ENCODE peak calls at places on chromosomes 16 and 17, in eight cellular contexts. One of them, this sample, is unnamed.

GRCh38 chr16:82855471-82855870 is 228.7 kb downstream of the CDH13 start:
- DNase-seq in NCI-H1694: no peak
- DNase-seq in HAP-1: no peak
- DNase-seq in thoracic aorta: no peak
- DNase-seq in breast epithelium: no peak
- DNase-seq in SW 1271: no peak
- DNase-seq in ACHN: no peak
- DNase-seq in fibroblast of the aortic adventitia: peak
- DNase-seq in this sample: no peak

GRCh38 chr17:63399316-63399715 is 46.8 kb downstream of the CYB561 start:
- DNase-seq in NCI-H1694: no peak
- DNase-seq in HAP-1: no peak
- DNase-seq in thoracic aorta: no peak
- DNase-seq in breast epithelium: no peak
- DNase-seq in SW 1271: no peak
- DNase-seq in ACHN: no peak
- DNase-seq in fibroblast of the aortic adventitia: peak
- DNase-seq in this sample: no peak

GRCh38 chr17:15470536-15470935 is 3.1 kb upstream of the CDRT4 start:
- DNase-seq in NCI-H1694: no peak
- DNase-seq in HAP-1: no peak
- DNase-seq in thoracic aorta: no peak
- DNase-seq in breast epithelium: no peak
- DNase-seq in SW 1271: no peak
- DNase-seq in ACHN: no peak
- DNase-seq in fibroblast of the aortic adventitia: no peak
- DNase-seq in this sample: no peak

GRCh38 chr16:51637744-51638100 is 486.7 kb upstream of the SALL1 start:
- DNase-seq in NCI-H1694: peak
- DNase-seq in HAP-1: peak
- DNase-seq in thoracic aorta: no peak
- DNase-seq in breast epithelium: no peak
- DNase-seq in SW 1271: no peak
- DNase-seq in ACHN: no peak
- DNase-seq in fibroblast of the aortic adventitia: peak
- DNase-seq in this sample: no peak

GRCh38 chr17:7523033-7523432 is 25.8 kb upstream of the TNFSF12 start:
- DNase-seq in NCI-H1694: no peak
- DNase-seq in HAP-1: peak
- DNase-seq in thoracic aorta: no peak
- DNase-seq in breast epithelium: no peak
- DNase-seq in SW 1271: peak
- DNase-seq in ACHN: no peak
- DNase-seq in fibroblast of the aortic adventitia: peak
- DNase-seq in this sample: peak

GRCh38 chr17:77827039-77827438 is 131.5 kb upstream of the TNRC6C start:
- DNase-seq in NCI-H1694: no peak
- DNase-seq in HAP-1: no peak
- DNase-seq in thoracic aorta: no peak
- DNase-seq in breast epithelium: no peak
- DNase-seq in SW 1271: no peak
- DNase-seq in ACHN: no peak
- DNase-seq in fibroblast of the aortic adventitia: no peak
- DNase-seq in this sample: no peak

GRCh38 chr16:8831450-8832382 is 34.1 kb downstream of the PMM2 start:
- DNase-seq in NCI-H1694: no peak
- DNase-seq in HAP-1: peak
- DNase-seq in thoracic aorta: no peak
- DNase-seq in breast epithelium: no peak
- DNase-seq in SW 1271: no peak
- DNase-seq in ACHN: no peak
- DNase-seq in fibroblast of the aortic adventitia: no peak
- DNase-seq in this sample: no peak

GRCh38 chr16:87012954-87013938 is 303.9 kb downstream of the C16orf95 start:
- DNase-seq in NCI-H1694: no peak
- DNase-seq in HAP-1: no peak
- DNase-seq in thoracic aorta: no peak
- DNase-seq in breast epithelium: no peak
- DNase-seq in SW 1271: no peak
- DNase-seq in ACHN: no peak
- DNase-seq in fibroblast of the aortic adventitia: no peak
- DNase-seq in this sample: no peak

GRCh38 chr17:28573966-28574480 is 2.7 kb downstream of the ALDOC start:
- DNase-seq in NCI-H1694: no peak
- DNase-seq in HAP-1: no peak
- DNase-seq in thoracic aorta: no peak
- DNase-seq in breast epithelium: no peak
- DNase-seq in SW 1271: no peak
- DNase-seq in ACHN: no peak
- DNase-seq in fibroblast of the aortic adventitia: no peak
- DNase-seq in this sample: no peak

GRCh38 chr16:11571549-11571948 is 15.2 kb downstream of the LITAF start:
- DNase-seq in NCI-H1694: no peak
- DNase-seq in HAP-1: no peak
- DNase-seq in thoracic aorta: no peak
- DNase-seq in breast epithelium: no peak
- DNase-seq in SW 1271: no peak
- DNase-seq in ACHN: no peak
- DNase-seq in fibroblast of the aortic adventitia: no peak
- DNase-seq in this sample: no peak